ENCODE peak calls at places on chromosomes 3 and 15, in six cellular contexts. O, K, D, F, J and Z are unnamed samples.

GRCh38 chr3:178455966-178456365 is 80.3 kb upstream of the KCNMB2 start:
- DNase-seq in D (no peak), F (no peak), O (no peak), K (no peak), J (no peak), Z (no peak)

GRCh38 chr15:67335534-67336222 is 81.1 kb downstream of the IQCH start:
- DNase-seq in F (no peak), K (no peak), O (no peak), J (no peak), D (no peak), Z (no peak)

GRCh38 chr3:113287111-113287817 is 75.9 kb downstream of the BOC start:
- DNase-seq in D (no peak), F (no peak), K (peak; percentile 74), O (no peak), J (no peak), Z (no peak)

GRCh38 chr3:112038863-112039262 is 4.3 kb downstream of the TMPRSS7 start:
- DNase-seq in D (no peak), J (no peak), F (no peak), K (peak; percentile 79), O (no peak), Z (no peak)

GRCh38 chr15:84112025-84112424 is 123.5 kb upstream of the GOLGA6L4 start:
- DNase-seq in O (no peak), F (no peak), K (peak; percentile 15), J (no peak), D (no peak), Z (no peak)

GRCh38 chr15:75570119-75570518 is 9.0 kb downstream of the PTPN9 start:
- DNase-seq in F (no peak), D (no peak), O (no peak), J (no peak), K (no peak), Z (no peak)

GRCh38 chr3:190825389-190826016 is 37.0 kb downstream of the GMNC start:
- DNase-seq in J (no peak), K (no peak), O (no peak), D (no peak), F (no peak), Z (no peak)

GRCh38 chr15:66855039-66855438 is 153.0 kb downstream of the SMAD6 start:
- DNase-seq in D (no peak), K (no peak), O (no peak), J (no peak), F (no peak), Z (no peak)

GRCh38 chr3:52535411-52536111 is 844 bp upstream of the UQCC5 start:
- DNase-seq in J (no peak), K (no peak), O (no peak), D (peak; percentile 31), F (no peak), Z (no peak)

GRCh38 chr15:42066764-42067415 is 27.5 kb downstream of the PLA2G4D start:
- DNase-seq in K (no peak), D (no peak), J (no peak), O (no peak), F (no peak), Z (no peak)

GRCh38 chr3:10933958-10934481 is 58.5 kb upstream of the SLC6A1 start:
- DNase-seq in O (no peak), F (no peak), J (no peak), D (no peak), K (peak; percentile 74), Z (no peak)

GRCh38 chr3:114274929-114275328 is 18.9 kb upstream of the TIGIT start:
- DNase-seq in K (peak; percentile 67), J (no peak), F (no peak), O (no peak), D (no peak), Z (no peak)

GRCh38 chr3:178492496-178492895 is 43.7 kb upstream of the KCNMB2 start:
- DNase-seq in D (no peak), J (peak; percentile 17), K (no peak), F (no peak), O (no peak), Z (no peak)

GRCh38 chr15:75228787-75229186 is 27.1 kb downstream of the C15orf39 start:
- DNase-seq in O (peak; percentile 11), D (peak; percentile 14), J (no peak), F (no peak), K (no peak), Z (no peak)

GRCh38 chr3:99817047-99817436 is 620 bp upstream of the CMSS1 start:
- DNase-seq in O (no peak), F (no peak), K (no peak), D (peak; percentile 44), J (no peak), Z (no peak)

GRCh38 chr3:135756016-135756695 is 209.4 kb upstream of the PPP2R3A start:
- DNase-seq in J (no peak), D (no peak), K (no peak), F (no peak), O (no peak), Z (no peak)

GRCh38 chr3:197880361-197881339 is 69.3 kb upstream of the RPL35A start:
- DNase-seq in D (no peak), J (no peak), K (no peak), O (no peak), F (no peak), Z (no peak)

GRCh38 chr15:89496155-89497098 is at the start of gene RHCG:
- DNase-seq in F (no peak), D (no peak), O (no peak), J (no peak), K (no peak), Z (no peak)

GRCh38 chr3:13501958-13502790 is 22.1 kb downstream of the HDAC11 start:
- DNase-seq in O (no peak), J (no peak), K (no peak), D (peak; percentile 13), F (no peak), Z (no peak)

GRCh38 chr3:69082805-69083204 is 1.9 kb upstream of the ARL6IP5 start:
- DNase-seq in D (no peak), K (peak; percentile 90), J (no peak), F (no peak), O (peak; percentile 52), Z (peak; percentile 42)

GRCh38 chr15:101024709-101025108 is 105.6 kb downstream of the LRRK1 start:
- DNase-seq in K (no peak), O (no peak), F (no peak), D (peak; percentile 30), J (no peak), Z (peak; percentile 3)